ENCODE peak calls at places on chromosomes 11 and 22, in nine cellular contexts. B, A, R, I, S, L, C, V and G are unnamed samples. For H3K36me3, the result is how much of the 10 kb centered on the place peaks cover.

GRCh38 chr22:25374871-25375270 is 155.4 kb downstream of the CRYBB2 start:
- DNase-seq in V (no peak), S (no peak), C (no peak), B (no peak), L (peak), I (no peak), A (no peak), R (no peak), G (no peak)

GRCh38 chr11:64846998-64847666 is 2.7 kb upstream of the CDC42BPG start:
- DNase-seq in L (peak), I (peak), R (peak), C (peak), V (peak), B (peak), A (peak), S (peak), G (peak)

GRCh38 chr11:18671246-18671645 is 27.3 kb upstream of the TMEM86A start:
- DNase-seq in S (no peak), B (no peak), R (no peak), L (no peak), A (no peak), I (no peak), C (no peak), V (no peak), G (no peak)

GRCh38 chr22:26615149-26615548 is 2.7 kb downstream of the CRYBB1 start:
- DNase-seq in A (no peak), S (no peak), R (no peak), V (no peak), C (no peak), L (peak), B (no peak), I (no peak), G (no peak)

GRCh38 chr11:2355000-2355644 is 22.0 kb upstream of the CD81 start:
- DNase-seq in A (no peak), L (no peak), V (no peak), B (no peak), C (no peak), I (no peak), R (no peak), S (no peak), G (no peak)

GRCh38 chr22:23072911-23073491 is 2.7 kb downstream of the GNAZ start:
- DNase-seq in L (no peak), B (peak), S (peak), R (peak), A (no peak), I (peak), C (no peak), V (peak), G (peak)

GRCh38 chr22:40070701-40071100 is 75.9 kb downstream of the FAM83F start:
- DNase-seq in A (no peak), R (no peak), L (no peak), V (no peak), S (no peak), C (no peak), I (no peak), B (no peak), G (no peak)

GRCh38 chr11:121661796-121662508 is 209.2 kb upstream of the SORL1-AS1 start:
- DNase-seq in L (no peak), R (no peak), C (no peak), V (no peak), I (peak), A (no peak), B (no peak), S (no peak), G (no peak)

GRCh38 chr22:41405588-41405987 is 23.8 kb downstream of the TEF start:
- DNase-seq in V (no peak), L (no peak), S (no peak), R (no peak), C (no peak), A (no peak), I (no peak), B (no peak), G (no peak)

GRCh38 chr11:73135346-73136284 is 6.5 kb downstream of the FCHSD2 start:
- DNase-seq in L (no peak), V (no peak), R (no peak), S (no peak), I (no peak), A (no peak), B (no peak), C (no peak), G (no peak)

GRCh38 chr11:17547051-17547577 is at the start of gene OTOG:
- DNase-seq in C (no peak), B (no peak), V (peak), R (no peak), I (no peak), A (no peak), L (no peak), S (no peak), G (peak)

GRCh38 chr11:85316967-85317366 is 310.2 kb downstream of the DLG2 start:
- DNase-seq in A (no peak), R (no peak), S (no peak), B (no peak), I (no peak), V (no peak), C (no peak), L (no peak), G (no peak)

GRCh38 chr22:30290679-30291333 is 1.5 kb upstream of the CASTOR1 start:
- DNase-seq in I (peak), S (peak), L (peak), B (peak), R (peak), A (no peak), C (no peak), V (peak), G (peak)

GRCh38 chr11:82890002-82890341 is 10.3 kb downstream of the PRCP start:
- DNase-seq in V (no peak), A (no peak), I (no peak), R (no peak), S (no peak), B (no peak), L (no peak), C (no peak), G (no peak)

GRCh38 chr22:22711532-22711913 is 67.1 kb downstream of the GGTLC2 start:
- DNase-seq in B (peak), I (no peak), C (no peak), S (no peak), V (no peak), A (no peak), L (no peak), R (no peak), G (no peak)

GRCh38 chr11:114076974-114077373 is 17.5 kb downstream of the ZBTB16 start:
- DNase-seq in R (no peak), S (no peak), B (no peak), A (no peak), I (no peak), L (no peak), V (peak), C (no peak), G (no peak)

GRCh38 chr11:123434262-123434661 is 4.2 kb downstream of the GRAMD1B start:
- DNase-seq in R (no peak), B (peak), V (peak), L (peak), S (no peak), A (no peak), C (peak), I (no peak), G (no peak)

GRCh38 chr11:3153291-3153861 is 11.7 kb downstream of the OSBPL5 start:
- DNase-seq in A (no peak), S (peak), V (no peak), L (peak), R (peak), I (no peak), B (peak), C (no peak), G (peak)

GRCh38 chr22:48700566-48701295 is 1126.9 kb downstream of the BRD1 start:
- DNase-seq in L (no peak), V (no peak), A (no peak), R (no peak), S (no peak), B (no peak), I (no peak), C (no peak), G (no peak)

GRCh38 chr11:126332221-126332711 is 23.2 kb upstream of the ST3GAL4 start:
- DNase-seq in B (peak), V (no peak), S (peak), L (no peak), C (no peak), A (no peak), I (peak), R (peak), G (no peak)

GRCh38 chr22:48920776-48921241 is 906.9 kb downstream of the BRD1 start:
- DNase-seq in A (no peak), L (no peak), S (no peak), V (no peak), B (peak), C (no peak), R (no peak), I (no peak), G (no peak)

GRCh38 chr11:88454881-88455280 is 117.3 kb upstream of the CTSC start:
- DNase-seq in R (no peak), L (no peak), A (no peak), I (peak), S (no peak), C (no peak), V (no peak), B (no peak), G (no peak)

DNA sequence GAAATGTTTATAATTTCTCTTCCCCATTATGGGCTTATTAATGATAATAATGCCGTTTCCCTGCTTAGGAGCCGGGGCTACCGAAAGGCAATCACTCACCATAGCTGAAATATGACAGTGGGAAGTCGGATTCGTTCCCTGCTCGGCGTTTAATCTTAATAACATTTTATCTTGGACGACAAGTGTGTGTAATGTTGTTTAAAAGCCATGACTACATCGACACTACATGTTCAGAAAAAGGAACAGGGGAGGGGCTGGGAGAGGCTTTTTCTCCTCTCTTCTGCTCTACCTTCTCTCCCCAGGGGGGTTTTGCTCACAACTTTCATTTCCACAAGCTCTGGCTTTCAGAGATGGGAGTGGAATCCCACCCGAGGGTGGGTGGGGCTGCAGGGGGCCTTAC is 105.5 kb downstream of the DSCAML1 start:
- DNase-seq in B (no peak), A (no peak), V (no peak), R (no peak), S (no peak), I (no peak), L (no peak), C (no peak), G (no peak)
- H3K36me3 ChIP-seq in B (under half), A (under half), V (under half), R (under half), S (under half), I (under half), L (under half), C (under half), G (under half)

GRCh38 chr22:17842386-17842785 is 68.1 kb upstream of the BID start:
- DNase-seq in C (no peak), L (peak), I (no peak), B (no peak), A (no peak), S (no peak), V (no peak), R (no peak), G (no peak)
- H3K27ac ChIP-seq in C (no peak), L (peak), I (no peak), B (no peak), A (peak), S (no peak), V (no peak), R (no peak), G (no peak)

DNA sequence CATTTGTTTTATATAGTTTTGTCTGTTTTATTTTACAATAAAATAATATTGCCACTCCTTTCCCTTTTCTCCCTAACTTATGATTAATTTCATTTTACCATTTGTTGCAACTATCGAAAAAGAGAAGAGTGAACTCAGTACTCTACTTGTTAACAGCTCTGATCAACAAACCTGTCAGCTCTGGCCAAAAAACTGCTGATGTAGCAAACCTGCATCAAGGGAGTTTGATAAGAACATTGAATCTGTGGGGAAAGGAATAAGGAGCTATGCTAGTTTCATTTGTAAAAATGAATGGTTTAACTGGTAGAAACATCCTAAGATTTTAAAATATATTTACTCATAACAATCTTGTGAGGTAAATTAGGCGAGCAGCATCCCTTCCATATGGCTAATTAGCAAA is 42.9 kb downstream of the EIF4ENIF1 start:
- DNase-seq in V (no peak), A (no peak), B (no peak), I (no peak), C (no peak), L (no peak), R (no peak), S (no peak), G (no peak)
- H3K36me3 ChIP-seq in V (half or more), A (under half), B (half or more), I (under half), C (under half), L (under half), R (under half), S (under half), G (half or more)

DNA sequence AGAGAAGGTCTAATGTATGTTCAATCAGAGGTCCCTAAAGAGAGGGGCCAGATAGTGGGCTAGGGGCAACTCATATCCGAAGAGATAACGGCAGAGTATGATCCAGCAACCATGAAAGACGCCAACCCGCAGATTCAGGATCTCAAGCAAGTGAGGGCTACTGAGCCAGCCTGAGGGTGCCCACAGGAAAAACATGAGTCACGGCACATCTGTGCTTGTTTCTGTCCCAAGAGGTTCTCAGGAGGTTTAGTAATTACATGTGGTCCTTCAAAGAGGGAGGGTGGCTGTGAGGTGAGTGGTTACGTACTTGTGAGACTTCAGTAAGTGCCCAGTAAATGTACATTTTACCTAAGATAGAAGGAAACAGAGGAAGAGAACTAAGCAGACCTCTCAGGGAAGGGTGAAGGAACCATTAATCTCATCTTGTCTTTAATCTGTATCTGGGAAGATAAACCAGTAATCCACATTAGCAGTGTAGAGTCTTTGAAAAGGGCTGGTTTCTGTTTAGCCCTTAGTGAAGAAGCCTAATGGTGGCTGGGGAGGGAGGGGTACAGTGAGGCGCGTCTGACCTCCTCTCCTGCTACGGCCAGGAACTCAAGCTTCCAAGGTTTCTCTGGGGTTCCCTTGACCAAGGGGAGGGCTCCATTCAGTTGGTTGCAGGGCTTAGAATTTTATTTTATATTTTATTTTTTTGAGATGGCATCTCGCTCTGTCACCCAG is 10.2 kb downstream of the SIRT3 start:
- DNase-seq in C (no peak), R (no peak), I (peak), B (peak), V (peak), A (no peak), L (no peak), S (no peak), G (no peak)
- H3K27ac ChIP-seq in C (no peak), R (no peak), I (no peak), B (no peak), V (no peak), A (no peak), L (no peak), S (no peak), G (no peak)

DNA sequence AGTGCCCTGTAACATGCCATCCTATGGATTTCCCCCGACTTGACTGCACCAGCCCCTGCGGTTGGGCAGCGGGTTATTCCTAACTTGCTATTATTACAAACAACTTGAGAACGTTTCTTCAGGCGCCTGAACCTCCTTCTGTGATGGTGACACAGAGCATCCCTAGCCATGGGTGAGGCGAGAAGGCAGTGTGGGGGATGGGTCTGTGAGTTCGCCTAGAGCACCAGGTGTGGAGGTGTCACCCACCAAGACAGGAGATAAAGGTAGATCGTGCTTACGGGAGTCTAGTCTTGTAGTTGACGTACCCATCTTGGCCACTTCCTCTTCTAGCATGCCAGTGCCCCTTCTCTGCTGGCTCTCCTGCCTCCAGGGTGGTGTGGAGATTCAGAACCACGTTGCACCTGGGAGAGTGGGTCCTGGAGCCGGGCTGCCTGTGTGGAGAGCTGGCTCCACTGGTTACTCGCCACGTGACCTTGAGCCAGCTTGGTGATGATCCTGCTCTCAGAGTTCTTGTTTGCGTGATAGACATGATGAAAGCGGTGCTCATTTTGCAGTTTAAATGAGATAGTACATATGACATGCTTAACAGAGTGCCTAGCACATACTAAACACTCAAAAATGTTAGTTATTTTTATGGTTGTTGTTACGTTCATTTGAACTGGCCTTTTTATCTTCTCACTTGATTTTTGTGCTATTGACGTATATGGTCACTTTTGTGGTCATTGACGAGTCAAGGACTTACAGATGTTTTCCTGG is 37.8 kb downstream of the TBC1D22A start:
- DNase-seq in I (no peak), A (no peak), C (no peak), S (no peak), V (peak), L (no peak), R (no peak), B (peak), G (peak)
- H3K36me3 ChIP-seq in I (under half), A (under half), C (under half), S (under half), V (under half), L (under half), R (under half), B (under half), G (half or more)

GRCh38 chr22:42434748-42435425 is 2.7 kb upstream of the NFAM1 start:
- DNase-seq in R (no peak), V (no peak), I (no peak), L (no peak), S (no peak), C (no peak), B (no peak), A (no peak), G (no peak)
- H3K27ac ChIP-seq in R (no peak), V (no peak), I (no peak), L (no peak), S (no peak), C (no peak), B (no peak), A (peak), G (no peak)

DNA sequence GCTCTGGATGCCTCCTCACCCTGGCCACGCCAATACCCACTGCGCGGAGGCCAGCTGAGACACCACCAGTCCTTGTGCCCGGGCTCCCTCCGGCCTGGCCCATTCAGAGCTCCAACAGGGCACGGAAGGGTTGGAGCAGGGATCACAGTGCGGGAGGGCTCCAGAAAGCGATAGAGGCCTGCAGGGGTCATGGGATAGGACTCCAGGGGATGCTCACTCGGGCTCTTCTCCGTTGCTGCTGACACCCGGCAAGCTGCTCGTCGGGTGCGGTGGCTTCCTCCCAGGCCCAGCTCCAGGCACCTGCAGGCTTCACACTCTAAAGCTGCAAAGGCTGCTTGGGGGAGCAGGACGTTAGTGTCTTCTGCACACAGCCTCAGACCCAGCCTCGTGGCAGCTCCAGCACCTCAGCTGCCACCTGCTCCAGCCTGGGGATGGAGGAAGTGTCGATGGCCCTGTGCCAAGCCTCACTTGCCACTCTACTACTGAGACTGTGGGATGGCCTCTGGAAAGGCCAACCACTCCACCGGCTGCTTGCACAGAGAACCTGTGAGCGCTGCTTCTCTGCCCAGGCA is 10.6 kb downstream of the WNT7B start:
- DNase-seq in I (no peak), V (no peak), L (no peak), S (peak), A (no peak), B (no peak), C (no peak), R (no peak), G (no peak)
- H3K36me3 ChIP-seq in I (under half), V (under half), L (under half), S (under half), A (under half), B (under half), C (under half), R (under half), G (under half)